ENCODE peak calls at places on chromosomes 6 and 20, in nine cellular contexts. L is adrenal gland, I is lung, E is heart right ventricle, J is AG04450, Y is PC-3, C is dorsolateral prefrontal cortex, X is mammary epithelial cell, M is mesendoderm. F is an unnamed sample.

GRCh38 chr6:111691345-111692225 is 85.9 kb upstream of the TRAF3IP2 start:
- DNase-seq in L (no peak), I (no peak), E (no peak), J (no peak), Y (no peak), C (no peak), X (no peak), M (no peak), F (no peak)

GRCh38 chr6:31083742-31084354 is 28.5 kb downstream of the C6orf15 start:
- DNase-seq in L (peak), I (peak), E (peak), J (peak), Y (no peak), C (no peak), X (no peak), M (peak), F (no peak)

GRCh38 chr6:50102676-50103075 is 52.9 kb upstream of the DEFB112 start:
- DNase-seq in L (no peak), I (no peak), E (no peak), J (no peak), Y (no peak), C (no peak), X (no peak), M (no peak), F (no peak)

GRCh38 chr6:167956983-167957492 is 40.4 kb upstream of the KIF25 start:
- DNase-seq in L (no peak), I (no peak), E (no peak), J (no peak), Y (peak), C (no peak), X (no peak), M (no peak), F (no peak)

GRCh38 chr6:144149894-144150672 is at the start of gene STX11:
- DNase-seq in L (peak), I (peak), E (peak), J (no peak), Y (peak), C (peak), X (peak), M (peak), F (peak)

GRCh38 chr6:44034931-44035345 is 92.3 kb downstream of the MRPL14 start:
- DNase-seq in L (no peak), I (no peak), E (no peak), J (no peak), Y (peak), C (peak), X (peak), M (no peak), F (peak)

GRCh38 chr6:43448916-43449315 is 6.4 kb downstream of the DLK2 start:
- DNase-seq in L (no peak), I (no peak), E (no peak), J (no peak), Y (no peak), C (no peak), X (no peak), M (no peak), F (no peak)

GRCh38 chr20:22833851-22834250 is 201.3 kb upstream of the SSTR4 start:
- DNase-seq in L (no peak), I (no peak), E (no peak), J (no peak), Y (peak), C (no peak), X (peak), M (peak), F (no peak)

GRCh38 chr6:143561105-143561704 is 49.7 kb upstream of the FUCA2 start:
- DNase-seq in L (no peak), I (no peak), E (no peak), J (no peak), Y (no peak), C (no peak), X (no peak), M (no peak), F (no peak)

GRCh38 chr6:125019873-125020272 is 57.6 kb downstream of the RNF217 start:
- DNase-seq in L (no peak), I (no peak), E (no peak), J (no peak), Y (no peak), C (no peak), X (no peak), M (peak), F (no peak)

GRCh38 chr6:3899970-3900439 is 50.8 kb downstream of the FAM50B start:
- DNase-seq in L (no peak), I (no peak), E (no peak), J (no peak), Y (peak), C (no peak), X (peak), M (no peak), F (no peak)

GRCh38 chr6:136751991-136752390 is 40.3 kb downstream of the MAP3K5 start:
- DNase-seq in L (no peak), I (no peak), E (no peak), J (no peak), Y (no peak), C (no peak), X (no peak), M (no peak), F (no peak)

GRCh38 chr6:151112130-151112529 is 127.6 kb upstream of the AKAP12 start:
- DNase-seq in L (no peak), I (no peak), E (no peak), J (no peak), Y (no peak), C (no peak), X (no peak), M (no peak), F (no peak)

GRCh38 chr20:50563133-50563944 is 53.2 kb downstream of the PTPN1 start:
- DNase-seq in L (no peak), I (no peak), E (no peak), J (no peak), Y (no peak), C (no peak), X (no peak), M (no peak), F (no peak)

GRCh38 chr20:2483504-2483903 is 12.9 kb upstream of the SNRPB start:
- DNase-seq in L (no peak), I (no peak), E (no peak), J (no peak), Y (no peak), C (peak), X (no peak), M (no peak), F (no peak)

GRCh38 chr6:15551798-15552197 is 111.0 kb downstream of the DTNBP1 start:
- DNase-seq in L (no peak), I (no peak), E (peak), J (no peak), Y (no peak), C (no peak), X (no peak), M (peak), F (no peak)

GRCh38 chr20:16459019-16459700 is 114.1 kb downstream of the KIF16B start:
- DNase-seq in L (peak), I (no peak), E (peak), J (peak), Y (peak), C (no peak), X (peak), M (peak), F (no peak)

GRCh38 chr6:33869121-33869520 is 65.3 kb upstream of the MLN start:
- DNase-seq in L (no peak), I (no peak), E (no peak), J (no peak), Y (no peak), C (no peak), X (no peak), M (no peak), F (no peak)

GRCh38 chr6:93550551-93551276 is 131.4 kb upstream of the EPHA7 start:
- DNase-seq in L (no peak), I (no peak), E (no peak), J (no peak), Y (peak), C (no peak), X (no peak), M (no peak), F (no peak)

GRCh38 chr20:51747182-51747911 is 20.8 kb downstream of the ATP9A start:
- DNase-seq in L (no peak), I (no peak), E (no peak), J (no peak), Y (peak), C (no peak), X (no peak), M (no peak), F (no peak)

GRCh38 chr6:47044418-47044817 is 2.3 kb upstream of the ADGRF1 start:
- DNase-seq in L (no peak), I (no peak), E (no peak), J (no peak), Y (peak), C (no peak), X (peak), M (no peak), F (no peak)

GRCh38 chr6:111715321-111715720 is 109.6 kb upstream of the TRAF3IP2 start:
- DNase-seq in L (no peak), I (no peak), E (no peak), J (no peak), Y (no peak), C (no peak), X (no peak), M (no peak), F (no peak)

GRCh38 chr20:25158043-25158442 is 37.5 kb upstream of the ENTPD6 start:
- DNase-seq in L (no peak), I (no peak), E (no peak), J (no peak), Y (no peak), C (no peak), X (no peak), M (no peak), F (no peak)
- H3K4me3 ChIP-seq in L (no peak), I (no peak), E (no peak), J (no peak), Y (no peak), C (no peak), X (no peak), M (no peak), F (no peak)

GRCh38 chr20:37856932-37857660 is 45.8 kb upstream of the VSTM2L start:
- DNase-seq in L (no peak), I (no peak), E (no peak), J (peak), Y (peak), C (no peak), X (no peak), M (peak), F (no peak)
- H3K27ac ChIP-seq in L (no peak), I (no peak), E (no peak), J (peak), Y (peak), C (no peak), X (no peak), M (no peak), F (no peak)

GRCh38 chr6:153435787-153436186 is 304.7 kb upstream of the RGS17 start:
- DNase-seq in L (no peak), I (no peak), E (no peak), J (no peak), Y (peak), C (no peak), X (no peak), M (no peak), F (no peak)
- H3K4me3 ChIP-seq in L (no peak), I (no peak), E (no peak), J (no peak), Y (no peak), C (no peak), X (no peak), M (no peak), F (no peak)

GRCh38 chr6:39821739-39822532 is 29.8 kb downstream of the DAAM2 start:
- DNase-seq in L (no peak), I (no peak), E (peak), J (no peak), Y (no peak), C (peak), X (no peak), M (no peak), F (no peak)
- H3K27ac ChIP-seq in L (peak), I (peak), E (peak), J (no peak), Y (no peak), C (peak), X (no peak), M (no peak), F (peak)

GRCh38 chr6:6795396-6795795 is 206.9 kb downstream of the LY86 start:
- DNase-seq in L (no peak), I (no peak), E (no peak), J (no peak), Y (no peak), C (no peak), X (no peak), M (no peak), F (no peak)

GRCh38 chr6:6801635-6802218 is 213.2 kb downstream of the LY86 start:
- DNase-seq in L (no peak), I (peak), E (no peak), J (no peak), Y (no peak), C (no peak), X (no peak), M (no peak), F (no peak)

GRCh38 chr6:6801002-6801329 is 212.4 kb downstream of the LY86 start:
- DNase-seq in L (no peak), I (no peak), E (no peak), J (no peak), Y (no peak), C (no peak), X (no peak), M (no peak), F (no peak)

GRCh38 chr6:6796818-6797217 is 208.3 kb downstream of the LY86 start:
- DNase-seq in L (no peak), I (no peak), E (no peak), J (no peak), Y (no peak), C (no peak), X (no peak), M (no peak), F (no peak)

DNA sequence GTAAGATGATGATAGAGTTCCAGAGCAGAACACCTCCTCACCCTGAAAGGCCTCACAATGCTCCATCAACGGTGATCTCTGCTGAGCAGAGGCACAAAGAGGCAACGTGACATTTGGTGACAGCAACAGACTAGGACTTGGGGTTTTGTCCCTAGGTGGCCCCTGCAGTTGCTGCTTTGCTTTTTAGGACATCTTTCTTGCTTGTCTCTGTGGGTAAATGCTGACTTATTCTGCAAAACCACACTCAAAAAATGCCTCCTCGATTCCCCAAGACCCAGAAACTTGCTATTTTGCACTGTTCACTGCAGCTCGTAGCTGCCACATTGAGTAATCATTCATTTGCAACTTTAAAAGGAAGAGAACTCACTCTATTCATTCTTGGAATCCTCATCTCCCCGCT is 209.9 kb downstream of the LY86 start:
- DNase-seq in L (no peak), I (no peak), E (no peak), J (no peak), Y (no peak), C (no peak), X (no peak), M (no peak), F (no peak)
- H3K4me3 ChIP-seq in L (no peak), I (no peak), E (no peak), J (no peak), Y (no peak), C (no peak), X (no peak), M (no peak), F (no peak)

GRCh38 chr6:5749666-5750215 is 257.0 kb downstream of the NRN1 start:
- DNase-seq in L (no peak), I (no peak), E (no peak), J (no peak), Y (no peak), C (no peak), X (no peak), M (no peak), F (no peak)
- H3K27ac ChIP-seq in L (no peak), I (no peak), E (no peak), J (no peak), Y (no peak), C (no peak), X (no peak), M (no peak), F (no peak)

DNA sequence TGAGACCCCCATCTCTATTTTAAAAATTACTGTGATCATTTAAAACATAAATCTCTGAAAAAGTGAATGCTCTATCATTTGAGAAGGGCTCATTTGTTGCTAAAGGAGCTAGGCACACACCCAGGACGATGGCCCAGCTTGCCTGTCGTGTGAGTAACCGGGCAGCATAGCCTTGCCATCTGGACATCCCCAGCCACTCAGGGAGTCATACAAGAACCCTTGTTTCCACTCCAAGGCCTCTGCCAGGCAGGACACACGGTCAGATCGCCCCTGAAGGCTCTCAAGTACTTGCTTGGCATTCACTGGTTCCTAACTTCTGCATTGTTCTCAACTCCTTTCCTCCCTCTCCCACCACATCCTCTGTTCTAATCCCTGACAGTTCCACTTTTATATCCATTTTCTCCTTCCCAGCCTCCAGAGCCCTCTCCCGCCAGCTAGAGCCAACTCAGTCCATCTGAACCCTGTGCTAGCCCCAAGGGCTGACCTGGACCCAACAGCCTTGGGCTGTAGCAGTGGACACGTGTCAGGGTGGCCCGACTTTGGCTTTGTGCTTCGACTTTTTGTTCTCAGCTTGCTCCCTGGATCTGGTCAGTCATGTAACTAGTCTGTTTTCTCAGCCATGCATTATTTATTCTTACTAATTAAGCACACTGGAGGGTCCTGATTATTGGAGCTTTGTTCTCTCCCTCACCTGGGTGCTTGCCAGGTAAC is 15.7 kb upstream of the EZR start:
- DNase-seq in L (no peak), I (no peak), E (no peak), J (no peak), Y (no peak), C (no peak), X (no peak), M (no peak), F (no peak)
- H3K4me3 ChIP-seq in L (no peak), I (no peak), E (no peak), J (no peak), Y (no peak), C (no peak), X (no peak), M (no peak), F (no peak)

DNA sequence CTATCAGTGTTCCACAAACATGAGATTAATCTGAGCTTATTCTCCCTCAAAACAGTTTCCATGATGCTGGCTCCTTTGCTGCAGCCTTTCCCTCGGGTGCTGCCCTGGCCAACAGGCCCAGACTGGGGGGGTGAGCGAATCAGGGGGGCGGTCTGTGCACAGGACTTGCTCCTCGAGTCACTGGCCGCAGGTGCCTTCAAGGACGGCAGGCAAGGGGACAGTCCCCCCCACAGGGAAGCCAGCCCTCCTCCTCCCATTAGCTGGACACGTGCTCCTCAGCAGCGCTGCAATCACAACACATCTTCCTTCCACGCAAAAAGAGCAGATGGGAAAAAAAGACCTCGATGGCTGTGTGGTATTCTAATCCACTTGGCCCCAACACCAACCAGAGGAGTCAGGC is 10.0 kb downstream of the YTHDF1 start:
- DNase-seq in L (no peak), I (no peak), E (no peak), J (no peak), Y (no peak), C (no peak), X (no peak), M (no peak), F (no peak)
- H3K27ac ChIP-seq in L (no peak), I (no peak), E (no peak), J (no peak), Y (no peak), C (no peak), X (no peak), M (no peak), F (no peak)

F was measured in coronary artery.